ENCODE peak calls at places on chromosome 17, in four cellular contexts. One of them, this sample, is unnamed.

GRCh38 chr17:9256361-9256943 is 235.1 kb downstream of the NTN1 start:
- DNase-seq in K562: no peak
- DNase-seq in GM12878: no peak
- DNase-seq in HepG2: no peak
- DNase-seq in this sample: no peak

GRCh38 chr17:32382526-32383223 is 32.7 kb downstream of the ZNF207 start:
- DNase-seq in K562: no peak
- DNase-seq in GM12878: no peak
- DNase-seq in HepG2: peak
- DNase-seq in this sample: no peak

GRCh38 chr17:45580914-45581313 is 90.4 kb upstream of the PLEKHM1 start:
- DNase-seq in K562: peak
- DNase-seq in GM12878: no peak
- DNase-seq in HepG2: no peak
- DNase-seq in this sample: no peak

GRCh38 chr17:21816592-21817567 is 124.6 kb downstream of the KCNJ18 start:
- DNase-seq in K562: no peak
- DNase-seq in GM12878: no peak
- DNase-seq in HepG2: no peak
- DNase-seq in this sample: no peak

GRCh38 chr17:58517378-58517927 is 3.0 kb upstream of the MTMR4 start:
- DNase-seq in K562: no peak
- DNase-seq in GM12878: no peak
- DNase-seq in HepG2: no peak
- DNase-seq in this sample: no peak

GRCh38 chr17:4898927-4899326 is 409 bp upstream of the C17orf107 start:
- DNase-seq in K562: no peak
- DNase-seq in GM12878: no peak
- DNase-seq in HepG2: no peak
- DNase-seq in this sample: no peak

GRCh38 chr17:59618894-59619312 is 792 bp upstream of the CLTC start:
- DNase-seq in K562: peak
- DNase-seq in GM12878: no peak
- DNase-seq in HepG2: peak
- DNase-seq in this sample: no peak

GRCh38 chr17:731943-732787 is at the start of gene TLCD3A:
- DNase-seq in K562: peak
- DNase-seq in GM12878: no peak
- DNase-seq in HepG2: no peak
- DNase-seq in this sample: peak

GRCh38 chr17:64575431-64575830 is 68.7 kb downstream of the CEP95 start:
- DNase-seq in K562: no peak
- DNase-seq in GM12878: no peak
- DNase-seq in HepG2: no peak
- DNase-seq in this sample: no peak

GRCh38 chr17:43411369-43411677 is 12.5 kb downstream of the ARL4D start:
- DNase-seq in K562: no peak
- DNase-seq in GM12878: no peak
- DNase-seq in HepG2: no peak
- DNase-seq in this sample: no peak

GRCh38 chr17:10290046-10290445 is 82.8 kb downstream of the MYH13 start:
- DNase-seq in K562: no peak
- DNase-seq in GM12878: no peak
- DNase-seq in HepG2: no peak
- DNase-seq in this sample: no peak

GRCh38 chr17:55770220-55770870 is 19.5 kb downstream of the PCTP start:
- DNase-seq in K562: peak
- DNase-seq in GM12878: no peak
- DNase-seq in HepG2: peak
- DNase-seq in this sample: no peak
- TF ChIP-seq CREM in K562: no peak
- TF ChIP-seq CREM in GM12878: no peak
- TF ChIP-seq CREM in HepG2: no peak
- TF ChIP-seq CREM in this sample: no peak

GRCh38 chr17:34979153-34979552 is 1.2 kb upstream of the LIG3 start:
- DNase-seq in K562: no peak
- DNase-seq in GM12878: no peak
- DNase-seq in HepG2: no peak
- DNase-seq in this sample: no peak

GRCh38 chr17:34980353-34980680 is at the start of gene LIG3:
- DNase-seq in K562: peak
- DNase-seq in GM12878: peak
- DNase-seq in HepG2: peak
- DNase-seq in this sample: peak

GRCh38 chr17:34981538-34982241 is 1.4 kb downstream of the LIG3 start:
- DNase-seq in K562: peak
- DNase-seq in GM12878: no peak
- DNase-seq in HepG2: no peak
- DNase-seq in this sample: no peak

GRCh38 chr17:34980681-34981537 is 597 bp downstream of the LIG3 start:
- DNase-seq in K562: peak
- DNase-seq in GM12878: peak
- DNase-seq in HepG2: peak
- DNase-seq in this sample: peak

DNA sequence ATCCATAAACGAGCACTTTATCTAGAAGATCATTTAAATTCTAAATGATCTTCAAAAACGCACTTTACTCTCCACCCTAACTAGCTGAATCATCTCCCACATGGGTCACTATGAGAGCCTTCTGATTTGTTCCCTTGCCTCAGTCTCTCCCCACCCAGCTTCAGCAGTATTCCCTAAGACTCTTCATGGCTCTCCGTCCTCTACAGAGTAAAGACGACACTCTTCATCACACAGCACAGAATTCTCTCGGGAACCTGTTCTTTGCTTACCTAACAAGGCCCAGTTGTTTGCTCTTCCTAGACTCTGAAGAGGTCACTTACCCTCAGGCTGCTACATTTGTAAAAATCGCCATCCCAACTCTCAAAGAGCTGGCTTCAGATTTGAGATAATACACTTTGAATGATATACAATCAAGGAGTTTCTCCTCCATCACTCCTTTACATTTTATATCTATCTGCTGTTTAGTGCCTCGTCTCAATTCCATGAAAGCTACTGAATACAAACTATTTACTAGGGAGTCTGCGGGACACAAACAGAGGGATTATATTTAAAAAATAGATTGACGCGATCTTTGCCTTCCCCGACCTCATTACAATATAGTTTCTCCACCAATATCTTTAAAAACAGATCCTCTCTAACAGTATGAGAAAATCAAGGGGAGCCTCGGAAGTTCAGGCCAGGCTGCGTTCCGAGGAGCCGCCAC is 511 bp upstream of the LIG3 start:
- DNase-seq in K562: peak
- DNase-seq in GM12878: no peak
- DNase-seq in HepG2: peak
- DNase-seq in this sample: no peak
- TF ChIP-seq CREM in K562: no peak
- TF ChIP-seq CREM in GM12878: no peak
- TF ChIP-seq CREM in HepG2: peak
- TF ChIP-seq CREM in this sample: no peak

GRCh38 chr17:73630531-73630930 is 13.7 kb downstream of the SDK2 start:
- DNase-seq in K562: no peak
- DNase-seq in GM12878: no peak
- DNase-seq in HepG2: no peak
- DNase-seq in this sample: no peak
- TF ChIP-seq CREM in K562: no peak
- TF ChIP-seq CREM in GM12878: no peak
- TF ChIP-seq CREM in HepG2: no peak
- TF ChIP-seq CREM in this sample: no peak

DNA sequence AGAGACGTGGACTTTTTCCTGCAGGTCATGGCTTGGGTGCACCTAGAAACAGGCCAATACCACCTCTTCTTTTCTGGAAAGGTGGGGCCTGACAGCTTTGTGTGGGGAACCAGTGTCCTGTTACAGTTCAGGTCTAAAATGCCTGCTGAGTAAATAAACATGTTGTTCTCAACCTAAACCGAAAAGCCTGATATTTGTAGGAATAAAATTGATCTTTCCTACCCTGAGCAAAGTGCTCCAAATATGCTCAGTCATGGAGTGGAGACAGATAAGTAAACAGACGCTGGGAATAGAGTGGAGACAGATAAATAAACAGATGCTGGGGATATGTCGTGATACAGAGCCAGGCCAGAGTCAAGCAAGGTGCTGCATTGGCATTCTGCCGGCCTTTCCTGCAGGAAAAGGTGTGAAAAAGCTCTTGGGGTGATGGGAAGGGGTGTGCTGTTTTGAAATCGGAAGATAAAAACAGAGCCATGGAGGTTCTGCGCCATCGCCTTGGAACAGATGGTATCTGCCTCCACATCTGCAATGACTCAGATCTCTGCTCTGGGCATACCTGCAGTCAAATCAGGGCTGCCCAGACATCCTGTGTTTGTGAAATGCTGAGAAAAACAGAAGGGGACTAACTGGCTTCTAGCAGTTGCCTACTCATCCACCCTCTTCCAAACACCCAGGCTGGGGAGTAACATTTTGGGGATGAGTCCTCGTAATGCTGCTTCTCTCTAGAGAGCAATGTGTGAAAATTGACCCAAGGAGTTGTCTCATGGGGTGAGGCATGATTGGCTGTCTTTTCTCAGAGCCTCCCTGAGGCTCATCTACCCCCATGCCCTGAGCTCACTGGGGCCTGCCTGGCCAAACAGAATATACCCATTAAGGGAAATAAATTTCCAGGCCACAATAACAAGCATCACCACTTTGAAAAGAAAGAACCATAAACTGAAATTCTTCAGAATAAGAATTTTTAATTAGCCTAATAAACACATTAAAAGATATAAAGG is 16.8 kb upstream of the TRPV2 start:
- DNase-seq in K562: peak
- DNase-seq in GM12878: peak
- DNase-seq in HepG2: peak
- DNase-seq in this sample: no peak
- TF ChIP-seq CREM in K562: peak
- TF ChIP-seq CREM in GM12878: no peak
- TF ChIP-seq CREM in HepG2: no peak
- TF ChIP-seq CREM in this sample: no peak

GRCh38 chr17:61361084-61361483 is 38.6 kb upstream of the TBX2 start:
- DNase-seq in K562: no peak
- DNase-seq in GM12878: no peak
- DNase-seq in HepG2: peak
- DNase-seq in this sample: no peak
- TF ChIP-seq CREM in K562: no peak
- TF ChIP-seq CREM in GM12878: no peak
- TF ChIP-seq CREM in HepG2: no peak
- TF ChIP-seq CREM in this sample: no peak

GRCh38 chr17:80879723-80880649 is 111.7 kb upstream of the CHMP6 start:
- DNase-seq in K562: no peak
- DNase-seq in GM12878: no peak
- DNase-seq in HepG2: no peak
- DNase-seq in this sample: no peak

GRCh38 chr17:80882926-80883685 is 108.5 kb upstream of the CHMP6 start:
- DNase-seq in K562: no peak
- DNase-seq in GM12878: no peak
- DNase-seq in HepG2: no peak
- DNase-seq in this sample: no peak

GRCh38 chr17:80880650-80880989 is 111.0 kb upstream of the CHMP6 start:
- DNase-seq in K562: no peak
- DNase-seq in GM12878: no peak
- DNase-seq in HepG2: no peak
- DNase-seq in this sample: no peak

GRCh38 chr17:80882323-80882722 is 109.3 kb upstream of the CHMP6 start:
- DNase-seq in K562: no peak
- DNase-seq in GM12878: no peak
- DNase-seq in HepG2: no peak
- DNase-seq in this sample: no peak

GRCh38 chr17:80881321-80881720 is 110.3 kb upstream of the CHMP6 start:
- DNase-seq in K562: no peak
- DNase-seq in GM12878: no peak
- DNase-seq in HepG2: no peak
- DNase-seq in this sample: no peak
- TF ChIP-seq CREM in K562: no peak
- TF ChIP-seq CREM in GM12878: no peak
- TF ChIP-seq CREM in HepG2: no peak
- TF ChIP-seq CREM in this sample: no peak